ENCODE peak calls at places on chromosomes 6 and 20, in nine cellular contexts. H is Karpas-422, O is GM06990, K is neural progenitor cell, I is Peyer's patch, Z is cardiac fibroblast, J is HFF-Myc, X is heart left ventricle, D is psoas muscle. L is an unnamed sample.

GRCh38 chr6:25105070-25105925 is 169.5 kb upstream of the RIPOR2 start:
- DNase-seq in I (no peak), O (no peak), Z (no peak), X (no peak), H (no peak), D (no peak), K (no peak), J (no peak), L (no peak)

GRCh38 chr20:44736170-44737021 is 9.3 kb upstream of the KCNK15 start:
- DNase-seq in D (peak), X (peak), H (peak), J (no peak), Z (peak), I (peak), O (no peak), K (peak), L (no peak)

GRCh38 chr6:42279144-42279781 is 61.6 kb upstream of the MRPS10 start:
- DNase-seq in Z (peak), H (no peak), I (peak), K (no peak), X (no peak), J (no peak), O (no peak), D (peak), L (peak)

GRCh38 chr6:36797653-36798052 is 41.6 kb downstream of the CPNE5 start:
- DNase-seq in D (no peak), J (no peak), K (no peak), O (no peak), H (no peak), Z (no peak), X (no peak), I (no peak), L (no peak)

GRCh38 chr20:47576516-47577033 is 74.9 kb downstream of the NCOA3 start:
- DNase-seq in J (peak), O (peak), K (peak), X (peak), H (peak), D (peak), I (peak), Z (peak), L (no peak)

GRCh38 chr6:106799008-106799952 is 169.9 kb downstream of the QRSL1 start:
- DNase-seq in O (peak), X (no peak), I (no peak), D (no peak), K (peak), J (no peak), Z (peak), H (no peak), L (no peak)

GRCh38 chr6:52558266-52559000 is 18.4 kb downstream of the TRAM2 start:
- DNase-seq in D (no peak), Z (peak), O (no peak), I (no peak), X (no peak), K (no peak), H (no peak), J (no peak), L (no peak)

GRCh38 chr6:168201383-168201782 is 118.2 kb downstream of the DACT2 start:
- DNase-seq in Z (no peak), X (no peak), J (no peak), K (peak), I (no peak), D (no peak), H (no peak), O (no peak), L (no peak)

GRCh38 chr20:57282691-57283361 is 16.4 kb upstream of the BMP7 start:
- DNase-seq in D (no peak), O (no peak), H (no peak), Z (no peak), X (no peak), I (no peak), K (peak), J (peak), L (no peak)

GRCh38 chr6:17740559-17741220 is 34.0 kb upstream of the NUP153 start:
- DNase-seq in O (no peak), I (no peak), H (no peak), K (no peak), J (no peak), X (no peak), D (no peak), Z (no peak), L (no peak)

GRCh38 chr6:17741507-17741906 is 34.8 kb upstream of the NUP153 start:
- DNase-seq in O (no peak), K (no peak), J (no peak), I (no peak), H (no peak), Z (no peak), D (no peak), X (no peak), L (no peak)

DNA sequence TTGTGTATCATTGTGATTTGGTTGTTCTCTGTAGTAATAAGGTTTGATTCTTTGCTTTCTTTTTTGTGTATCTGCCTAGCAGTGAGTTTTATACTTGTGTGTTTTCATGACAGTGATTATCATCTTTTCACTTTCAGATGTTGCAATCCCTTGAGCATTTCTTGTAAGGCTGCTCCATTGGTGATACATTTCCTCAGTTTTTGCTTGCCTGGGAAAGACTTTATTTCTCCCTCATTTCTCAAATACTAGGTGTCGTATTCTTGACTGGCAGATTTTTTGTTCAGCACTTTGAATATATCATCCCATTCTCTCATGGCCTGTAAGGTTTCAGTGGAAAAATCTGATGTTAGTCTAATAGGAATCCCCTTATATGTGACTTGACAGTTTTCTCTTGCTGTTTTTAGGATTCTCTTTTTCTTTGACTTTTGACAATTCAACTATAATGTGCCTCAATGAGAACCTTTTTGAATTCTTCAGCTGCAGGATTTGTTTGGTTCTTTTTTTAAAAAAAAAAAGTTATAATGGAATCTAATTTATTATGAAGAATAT is 31.1 kb upstream of the NUP153 start:
- DNase-seq in D (no peak), K (no peak), H (no peak), O (no peak), X (no peak), Z (no peak), I (no peak), J (no peak), L (no peak)
- H3K4me3 ChIP-seq in D (no peak), K (no peak), H (no peak), O (no peak), X (no peak), Z (no peak), I (no peak), J (no peak), L (no peak)

GRCh38 chr6:154689654-154690053 is 43.6 kb upstream of the SCAF8 start:
- DNase-seq in K (no peak), J (no peak), D (no peak), X (no peak), H (no peak), Z (no peak), O (no peak), I (no peak), L (no peak)

GRCh38 chr6:154686162-154686561 is 47.1 kb upstream of the SCAF8 start:
- DNase-seq in X (no peak), O (no peak), D (no peak), H (peak), I (no peak), J (no peak), Z (no peak), K (no peak), L (no peak)

GRCh38 chr6:154682633-154683125 is 50.5 kb upstream of the SCAF8 start:
- DNase-seq in I (no peak), H (peak), Z (no peak), X (no peak), K (no peak), O (no peak), J (no peak), D (no peak), L (no peak)

DNA sequence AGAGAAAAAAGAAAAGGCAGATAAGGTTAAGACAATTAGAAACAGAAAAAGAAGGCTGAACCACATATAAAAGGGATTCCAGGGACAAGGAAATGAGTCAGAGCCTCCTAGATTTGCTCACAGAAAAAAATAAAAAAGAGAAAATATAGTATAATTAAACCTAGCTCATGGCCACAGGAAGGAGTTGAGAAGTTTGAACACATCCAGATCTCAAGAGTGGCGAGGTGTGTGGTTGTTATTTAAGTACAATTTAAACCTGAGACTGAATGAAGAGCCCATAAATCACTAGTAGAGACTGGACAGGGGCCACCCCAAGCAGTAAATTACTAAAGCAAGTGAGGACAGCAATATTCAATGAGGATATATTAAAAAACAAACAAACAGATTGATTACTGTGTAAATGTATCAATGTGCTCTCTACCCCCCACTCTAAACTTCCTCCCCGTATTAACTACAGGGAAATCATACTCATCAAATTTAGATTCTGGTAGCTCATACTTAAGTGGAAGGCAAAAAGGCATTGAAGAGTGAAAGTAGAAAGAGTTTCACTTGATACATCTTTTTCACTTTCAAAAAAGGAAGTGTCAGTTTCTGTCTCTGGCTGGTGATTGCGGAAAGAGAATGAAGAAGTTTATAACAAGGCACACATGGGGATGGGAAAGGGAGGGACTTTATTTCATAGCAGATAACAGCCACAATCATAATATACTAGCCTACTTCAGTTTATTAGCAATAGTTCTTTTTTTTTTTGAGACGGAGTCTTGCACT is 49.3 kb upstream of the SCAF8 start:
- DNase-seq in O (peak), D (no peak), H (peak), J (peak), I (no peak), Z (peak), X (no peak), K (no peak), L (no peak)
- H3K4me3 ChIP-seq in O (no peak), D (no peak), H (peak), J (no peak), I (no peak), Z (no peak), X (no peak), K (no peak), L (no peak)

GRCh38 chr20:46058656-46059281 is 29.8 kb downstream of the SLC12A5 start:
- DNase-seq in X (no peak), D (no peak), Z (no peak), J (no peak), I (no peak), H (no peak), K (peak), O (no peak), L (no peak)

GRCh38 chr20:46056970-46057855 is 28.2 kb downstream of the SLC12A5 start:
- DNase-seq in I (no peak), J (no peak), O (no peak), H (no peak), K (peak), X (peak), Z (peak), D (peak), L (no peak)

GRCh38 chr20:46056027-46056833 is 27.2 kb downstream of the SLC12A5 start:
- DNase-seq in O (no peak), I (no peak), Z (no peak), X (no peak), D (no peak), H (no peak), K (no peak), J (no peak), L (no peak)

GRCh38 chr20:46060301-46060881 is 29.4 kb downstream of the NCOA5 start:
- DNase-seq in D (no peak), X (no peak), H (peak), Z (peak), J (no peak), I (no peak), O (peak), K (no peak), L (no peak)

DNA sequence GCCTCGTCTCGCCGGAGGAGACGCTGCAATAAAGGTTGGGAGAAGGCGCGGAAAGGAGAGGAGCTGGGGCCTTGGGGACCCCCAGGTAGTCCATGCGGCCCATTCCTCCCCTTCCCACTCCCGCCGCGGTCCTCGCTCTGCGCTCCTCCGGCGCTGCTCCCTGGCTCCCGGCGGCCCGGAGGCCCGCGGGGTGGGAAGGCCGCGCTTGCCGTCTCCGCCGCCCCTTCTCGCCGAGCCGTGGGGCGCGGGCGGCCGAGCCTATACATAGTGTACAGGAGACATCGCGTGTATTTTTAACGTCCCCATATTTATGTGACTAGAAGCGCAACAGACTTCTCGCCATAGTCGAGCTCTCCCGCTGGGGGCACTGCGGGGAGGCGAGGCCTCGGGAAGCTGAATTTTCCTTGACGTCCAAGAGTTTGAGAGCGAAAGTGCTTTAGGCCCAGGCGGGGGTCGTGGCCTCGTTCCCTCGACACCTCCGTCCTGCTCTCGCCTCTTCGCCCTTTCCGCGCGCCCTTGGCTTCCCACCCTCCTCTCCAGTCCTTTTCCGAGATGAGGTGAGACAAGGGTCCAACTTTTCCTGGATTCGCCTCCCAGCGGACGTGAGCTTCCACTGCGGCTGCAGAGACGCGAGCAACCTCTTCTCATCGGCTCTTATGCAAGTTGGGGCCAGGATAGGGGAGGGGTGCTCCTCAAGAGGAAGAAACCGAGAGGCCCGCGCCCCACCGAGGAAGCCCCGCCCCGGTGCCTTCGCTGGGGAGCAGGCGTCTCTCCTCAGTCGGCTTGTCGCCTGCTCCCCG is 29.0 kb downstream of the SLC12A5 start:
- DNase-seq in O (no peak), H (no peak), D (peak), X (peak), I (peak), K (peak), J (no peak), Z (peak), L (no peak)
- H3K4me3 ChIP-seq in O (no peak), H (no peak), D (peak), X (peak), I (no peak), K (peak), J (peak), Z (peak), L (no peak)

GRCh38 chr20:5608104-5608447 is 142.1 kb upstream of the SHLD1 start:
- DNase-seq in I (no peak), K (peak), Z (no peak), O (no peak), D (no peak), X (no peak), H (no peak), J (no peak), L (no peak)
- H3K4me3 ChIP-seq in I (peak), K (peak), Z (no peak), O (peak), D (peak), X (no peak), H (no peak), J (peak), L (peak)

GRCh38 chr6:170552765-170553685 is at the start of gene PSMB1:
- DNase-seq in Z (peak), O (peak), X (peak), I (peak), J (peak), K (peak), D (peak), H (peak), L (peak)
- H3K4me3 ChIP-seq in Z (peak), O (peak), X (peak), I (peak), J (peak), K (peak), D (peak), H (peak), L (peak)

GRCh38 chr6:40588480-40588879 is 1.3 kb upstream of the LRFN2 start:
- DNase-seq in I (no peak), H (no peak), J (no peak), X (no peak), D (no peak), Z (no peak), K (no peak), O (no peak), L (no peak)

GRCh38 chr6:40586800-40587201 is 363 bp downstream of the LRFN2 start:
- DNase-seq in H (no peak), D (peak), Z (no peak), X (no peak), K (peak), J (no peak), I (no peak), O (no peak), L (no peak)

GRCh38 chr6:40587240-40588069 is at the start of gene LRFN2:
- DNase-seq in I (peak), X (peak), O (peak), H (peak), K (peak), J (peak), Z (peak), D (peak), L (peak)

GRCh38 chr6:40586369-40586768 is 795 bp downstream of the LRFN2 start:
- DNase-seq in J (no peak), H (no peak), X (no peak), I (no peak), K (no peak), Z (no peak), O (no peak), D (no peak), L (no peak)

GRCh38 chr6:40588070-40588384 is 863 bp upstream of the LRFN2 start:
- DNase-seq in O (no peak), K (no peak), D (no peak), Z (no peak), H (no peak), X (no peak), I (no peak), J (no peak), L (no peak)
- H3K4me3 ChIP-seq in O (no peak), K (peak), D (peak), Z (no peak), H (peak), X (no peak), I (peak), J (peak), L (no peak)

L was measured in CD8-positive, alpha-beta memory T cell.